ENCODE peak calls at places on chromosomes 4 and X, in four cellular contexts. N is activated effector memory CD4-positive, alpha-beta T cell treated with anti-CD3 and anti-CD28 coated beads, Interleukin-2, amount 50 U/mL, for 16 hours; S is C1 segment of cervical spinal cord; G is hypothalamus. F is an unnamed sample.

GRCh38 chr4:100984901-100985300 is 362.4 kb downstream of the PPP3CA start:
- DNase-seq in N (no peak), S (no peak), G (no peak), F (no peak)

GRCh38 chr4:40211224-40212185 is 14.7 kb downstream of the RHOH start:
- DNase-seq in N (peak), S (no peak), G (no peak), F (no peak)

GRCh38 chrX:101078716-101079115 is at the start of gene TMEM35A:
- DNase-seq in N (no peak), S (peak), G (peak), F (peak)

GRCh38 chr4:113692809-113693411 is 68.6 kb downstream of the CAMK2D start:
- DNase-seq in N (no peak), S (no peak), G (no peak), F (no peak)

GRCh38 chr4:54660145-54660535 is 2.4 kb downstream of the KIT start:
- DNase-seq in N (no peak), S (no peak), G (no peak), F (no peak)

GRCh38 chr4:182604161-182604591 is 313.0 kb downstream of the DCTD start:
- DNase-seq in N (no peak), S (no peak), G (no peak), F (no peak)

GRCh38 chrX:10119399-10119990 is 37.3 kb upstream of the CLCN4 start:
- DNase-seq in N (peak), S (peak), G (peak), F (peak)

GRCh38 chr4:119728692-119729593 is 100.3 kb upstream of the PDE5A start:
- DNase-seq in N (no peak), S (no peak), G (no peak), F (no peak)

GRCh38 chrX:7116081-7116480 is 31.4 kb upstream of the STS start:
- DNase-seq in N (no peak), S (no peak), G (no peak), F (no peak)

GRCh38 chrX:153669901-153670731 is 3.5 kb downstream of the PNCK start:
- DNase-seq in N (no peak), S (no peak), G (no peak), F (no peak)

GRCh38 chr4:172393220-172393619 is 580.0 kb downstream of the GALNTL6 start:
- DNase-seq in N (no peak), S (no peak), G (no peak), F (no peak)

GRCh38 chr4:867526-868250 is 41.8 kb upstream of the CPLX1 start:
- DNase-seq in N (no peak), S (no peak), G (no peak), F (no peak)

GRCh38 chr4:170497729-170498128 is 408.0 kb upstream of the AADAT start:
- DNase-seq in N (no peak), S (no peak), G (no peak), F (no peak)

GRCh38 chr4:145333786-145334185 is 147.9 kb upstream of the SMAD1 start:
- DNase-seq in N (no peak), S (no peak), G (no peak), F (no peak)

GRCh38 chrX:104660092-104660491 is 94.1 kb downstream of the IL1RAPL2 start:
- DNase-seq in N (no peak), S (no peak), G (no peak), F (no peak)

F was measured in head of caudate nucleus.